ENCODE peak calls at places on chromosomes 13 and 19, in four cellular contexts. W, L, I and X are unnamed samples.

GRCh38 chr19:49151339-49152217 is 3.6 kb downstream of the HRC start:
- DNase-seq in I (peak), W (no peak), L (peak), X (peak)

GRCh38 chr13:20713751-20714150 is 10.3 kb downstream of the IL17D start:
- DNase-seq in I (no peak), L (peak), W (peak), X (no peak)

GRCh38 chr19:2973229-2973628 is 4.1 kb upstream of the TLE6 start:
- DNase-seq in W (no peak), L (peak), I (no peak), X (no peak)

GRCh38 chr19:4187313-4188122 is 5.0 kb downstream of the ANKRD24 start:
- DNase-seq in L (no peak), W (no peak), I (no peak), X (no peak)

GRCh38 chr19:49570138-49570856 is 10.1 kb downstream of the NOSIP start:
- DNase-seq in I (peak), L (peak), W (peak), X (no peak)

GRCh38 chr19:5954293-5954692 is 23.6 kb downstream of the RANBP3 start:
- DNase-seq in W (no peak), I (no peak), L (peak), X (no peak)

GRCh38 chr13:45482571-45483173 is 17.9 kb downstream of the COG3 start:
- DNase-seq in L (peak), I (no peak), W (peak), X (no peak)

GRCh38 chr13:97267418-97268059 is 45.4 kb downstream of the MBNL2 start:
- DNase-seq in L (no peak), W (no peak), I (no peak), X (no peak)

GRCh38 chr19:2957160-2957559 is 12.4 kb upstream of the ZNF77 start:
- DNase-seq in W (no peak), L (no peak), I (no peak), X (no peak)

GRCh38 chr13:25168800-25169199 is 3.3 kb downstream of the AMER2 start:
- DNase-seq in I (no peak), L (no peak), W (no peak), X (no peak)

GRCh38 chr13:114106526-114106925 is 25.9 kb downstream of the RASA3 start:
- DNase-seq in W (no peak), L (no peak), I (no peak), X (peak)

GRCh38 chr13:58906329-58907007 is 1257.3 kb downstream of the DIAPH3 start:
- DNase-seq in W (no peak), I (no peak), L (no peak), X (no peak)

GRCh38 chr13:101204270-101205011 is 211.9 kb downstream of the NALCN start:
- DNase-seq in I (no peak), W (no peak), L (peak), X (no peak)

GRCh38 chr13:101202590-101202989 is 213.7 kb downstream of the NALCN start:
- DNase-seq in W (no peak), L (no peak), I (no peak), X (no peak)

GRCh38 chr13:46783504-46783903 is 13.5 kb downstream of the ESD start:
- DNase-seq in I (no peak), L (no peak), W (no peak), X (no peak)

GRCh38 chr19:50478901-50479715 is 2.5 kb upstream of the GARIN5A start:
- DNase-seq in I (peak), W (peak), L (peak), X (no peak)

GRCh38 chr19:15448014-15448777 is 1.6 kb downstream of the WIZ start:
- DNase-seq in W (no peak), I (no peak), L (no peak), X (no peak)

GRCh38 chr13:76350399-76350798 is 535.8 kb downstream of the KCTD12 start:
- DNase-seq in I (peak), L (no peak), W (no peak), X (no peak)